ENCODE peak calls at places on chromosome 1, in five cellular contexts. One of them, this sample, is unnamed.

GRCh38 chr1:228031276-228031995 is 24.6 kb downstream of the WNT3A start:
- DNase-seq in cardiac fibroblast: no peak
- DNase-seq in stimulated activated CD4-positive, alpha-beta T cell treated with anti-CD3 and anti-CD28 coated beads, Interleukin-12 subunit alpha, Interleukin-12 subunit beta, amount 100 ng/mL, for 48 hours: no peak
- DNase-seq in lower leg skin: no peak
- DNase-seq in natural killer cell treated with Interleukin-12 subunit alpha and Interleukin-12 subunit beta and Interleukin-15 and Interleukin-18, amount 100 ng/mL, for 72 hours: no peak
- DNase-seq in this sample: peak

GRCh38 chr1:208791458-208791857 is 547.3 kb upstream of the PLXNA2 start:
- DNase-seq in cardiac fibroblast: no peak
- DNase-seq in stimulated activated CD4-positive, alpha-beta T cell treated with anti-CD3 and anti-CD28 coated beads, Interleukin-12 subunit alpha, Interleukin-12 subunit beta, amount 100 ng/mL, for 48 hours: no peak
- DNase-seq in lower leg skin: no peak
- DNase-seq in natural killer cell treated with Interleukin-12 subunit alpha and Interleukin-12 subunit beta and Interleukin-15 and Interleukin-18, amount 100 ng/mL, for 72 hours: no peak
- DNase-seq in this sample: no peak

GRCh38 chr1:99292946-99293345 is 28.7 kb downstream of the PLPPR4 start:
- DNase-seq in cardiac fibroblast: no peak
- DNase-seq in stimulated activated CD4-positive, alpha-beta T cell treated with anti-CD3 and anti-CD28 coated beads, Interleukin-12 subunit alpha, Interleukin-12 subunit beta, amount 100 ng/mL, for 48 hours: no peak
- DNase-seq in lower leg skin: no peak
- DNase-seq in natural killer cell treated with Interleukin-12 subunit alpha and Interleukin-12 subunit beta and Interleukin-15 and Interleukin-18, amount 100 ng/mL, for 72 hours: no peak
- DNase-seq in this sample: no peak

GRCh38 chr1:7454052-7454815 is 316.9 kb upstream of the VAMP3 start:
- DNase-seq in cardiac fibroblast: peak
- DNase-seq in stimulated activated CD4-positive, alpha-beta T cell treated with anti-CD3 and anti-CD28 coated beads, Interleukin-12 subunit alpha, Interleukin-12 subunit beta, amount 100 ng/mL, for 48 hours: no peak
- DNase-seq in lower leg skin: no peak
- DNase-seq in natural killer cell treated with Interleukin-12 subunit alpha and Interleukin-12 subunit beta and Interleukin-15 and Interleukin-18, amount 100 ng/mL, for 72 hours: no peak
- DNase-seq in this sample: no peak

GRCh38 chr1:38827299-38827698 is 32.3 kb downstream of the RRAGC start:
- DNase-seq in cardiac fibroblast: no peak
- DNase-seq in stimulated activated CD4-positive, alpha-beta T cell treated with anti-CD3 and anti-CD28 coated beads, Interleukin-12 subunit alpha, Interleukin-12 subunit beta, amount 100 ng/mL, for 48 hours: no peak
- DNase-seq in lower leg skin: no peak
- DNase-seq in natural killer cell treated with Interleukin-12 subunit alpha and Interleukin-12 subunit beta and Interleukin-15 and Interleukin-18, amount 100 ng/mL, for 72 hours: no peak
- DNase-seq in this sample: no peak

GRCh38 chr1:212678456-212679410 is 20.9 kb downstream of the BATF3 start:
- DNase-seq in cardiac fibroblast: no peak
- DNase-seq in stimulated activated CD4-positive, alpha-beta T cell treated with anti-CD3 and anti-CD28 coated beads, Interleukin-12 subunit alpha, Interleukin-12 subunit beta, amount 100 ng/mL, for 48 hours: no peak
- DNase-seq in lower leg skin: no peak
- DNase-seq in natural killer cell treated with Interleukin-12 subunit alpha and Interleukin-12 subunit beta and Interleukin-15 and Interleukin-18, amount 100 ng/mL, for 72 hours: no peak
- DNase-seq in this sample: no peak

GRCh38 chr1:62833529-62833928 is 49.6 kb downstream of the ATG4C start:
- DNase-seq in cardiac fibroblast: no peak
- DNase-seq in stimulated activated CD4-positive, alpha-beta T cell treated with anti-CD3 and anti-CD28 coated beads, Interleukin-12 subunit alpha, Interleukin-12 subunit beta, amount 100 ng/mL, for 48 hours: no peak
- DNase-seq in lower leg skin: no peak
- DNase-seq in natural killer cell treated with Interleukin-12 subunit alpha and Interleukin-12 subunit beta and Interleukin-15 and Interleukin-18, amount 100 ng/mL, for 72 hours: no peak
- DNase-seq in this sample: no peak

GRCh38 chr1:10602936-10603335 is 128.2 kb downstream of the PEX14 start:
- DNase-seq in cardiac fibroblast: no peak
- DNase-seq in stimulated activated CD4-positive, alpha-beta T cell treated with anti-CD3 and anti-CD28 coated beads, Interleukin-12 subunit alpha, Interleukin-12 subunit beta, amount 100 ng/mL, for 48 hours: no peak
- DNase-seq in lower leg skin: no peak
- DNase-seq in natural killer cell treated with Interleukin-12 subunit alpha and Interleukin-12 subunit beta and Interleukin-15 and Interleukin-18, amount 100 ng/mL, for 72 hours: no peak
- DNase-seq in this sample: no peak

GRCh38 chr1:46343351-46343695 is 2.7 kb downstream of the NSUN4 start:
- DNase-seq in cardiac fibroblast: no peak
- DNase-seq in stimulated activated CD4-positive, alpha-beta T cell treated with anti-CD3 and anti-CD28 coated beads, Interleukin-12 subunit alpha, Interleukin-12 subunit beta, amount 100 ng/mL, for 48 hours: no peak
- DNase-seq in lower leg skin: no peak
- DNase-seq in natural killer cell treated with Interleukin-12 subunit alpha and Interleukin-12 subunit beta and Interleukin-15 and Interleukin-18, amount 100 ng/mL, for 72 hours: no peak
- DNase-seq in this sample: no peak

GRCh38 chr1:166947398-166948043 is 27.8 kb downstream of the ILDR2 start:
- DNase-seq in cardiac fibroblast: peak
- DNase-seq in stimulated activated CD4-positive, alpha-beta T cell treated with anti-CD3 and anti-CD28 coated beads, Interleukin-12 subunit alpha, Interleukin-12 subunit beta, amount 100 ng/mL, for 48 hours: no peak
- DNase-seq in lower leg skin: no peak
- DNase-seq in natural killer cell treated with Interleukin-12 subunit alpha and Interleukin-12 subunit beta and Interleukin-15 and Interleukin-18, amount 100 ng/mL, for 72 hours: no peak
- DNase-seq in this sample: no peak

GRCh38 chr1:213055087-213055591 is 4.1 kb downstream of the RPS6KC1 start:
- DNase-seq in cardiac fibroblast: peak
- DNase-seq in stimulated activated CD4-positive, alpha-beta T cell treated with anti-CD3 and anti-CD28 coated beads, Interleukin-12 subunit alpha, Interleukin-12 subunit beta, amount 100 ng/mL, for 48 hours: no peak
- DNase-seq in lower leg skin: no peak
- DNase-seq in natural killer cell treated with Interleukin-12 subunit alpha and Interleukin-12 subunit beta and Interleukin-15 and Interleukin-18, amount 100 ng/mL, for 72 hours: no peak
- DNase-seq in this sample: no peak

GRCh38 chr1:206925116-206925736 is 3.5 kb upstream of the FCMR start:
- DNase-seq in cardiac fibroblast: no peak
- DNase-seq in stimulated activated CD4-positive, alpha-beta T cell treated with anti-CD3 and anti-CD28 coated beads, Interleukin-12 subunit alpha, Interleukin-12 subunit beta, amount 100 ng/mL, for 48 hours: no peak
- DNase-seq in lower leg skin: no peak
- DNase-seq in natural killer cell treated with Interleukin-12 subunit alpha and Interleukin-12 subunit beta and Interleukin-15 and Interleukin-18, amount 100 ng/mL, for 72 hours: peak
- DNase-seq in this sample: no peak

GRCh38 chr1:37629726-37630425 is 4.8 kb downstream of the RSPO1 start:
- DNase-seq in cardiac fibroblast: no peak
- DNase-seq in stimulated activated CD4-positive, alpha-beta T cell treated with anti-CD3 and anti-CD28 coated beads, Interleukin-12 subunit alpha, Interleukin-12 subunit beta, amount 100 ng/mL, for 48 hours: no peak
- DNase-seq in lower leg skin: no peak
- DNase-seq in natural killer cell treated with Interleukin-12 subunit alpha and Interleukin-12 subunit beta and Interleukin-15 and Interleukin-18, amount 100 ng/mL, for 72 hours: no peak
- DNase-seq in this sample: no peak

GRCh38 chr1:25820247-25821111 is 725 bp downstream of the MTFR1L start:
- DNase-seq in cardiac fibroblast: peak
- DNase-seq in stimulated activated CD4-positive, alpha-beta T cell treated with anti-CD3 and anti-CD28 coated beads, Interleukin-12 subunit alpha, Interleukin-12 subunit beta, amount 100 ng/mL, for 48 hours: no peak
- DNase-seq in lower leg skin: no peak
- DNase-seq in natural killer cell treated with Interleukin-12 subunit alpha and Interleukin-12 subunit beta and Interleukin-15 and Interleukin-18, amount 100 ng/mL, for 72 hours: peak
- DNase-seq in this sample: peak

GRCh38 chr1:25653558-25653957 is 37.0 kb downstream of the MAN1C1 start:
- DNase-seq in cardiac fibroblast: no peak
- DNase-seq in stimulated activated CD4-positive, alpha-beta T cell treated with anti-CD3 and anti-CD28 coated beads, Interleukin-12 subunit alpha, Interleukin-12 subunit beta, amount 100 ng/mL, for 48 hours: no peak
- DNase-seq in lower leg skin: no peak
- DNase-seq in natural killer cell treated with Interleukin-12 subunit alpha and Interleukin-12 subunit beta and Interleukin-15 and Interleukin-18, amount 100 ng/mL, for 72 hours: no peak
- DNase-seq in this sample: no peak

This sample was measured in gastrocnemius medialis.